ENCODE peak calls at places on chromosomes 6 and 20, in four cellular contexts. V is HepG2, R is GM12878, A is K562. J is an unnamed sample.

GRCh38 chr6:28648035-28648877 is 122.6 kb downstream of the GPX5 start:
- DNase-seq in V (peak), A (peak), R (peak), J (peak)

GRCh38 chr20:24489631-24490260 is 20.3 kb downstream of the SYNDIG1 start:
- DNase-seq in V (no peak), A (no peak), R (no peak), J (no peak)

GRCh38 chr6:4128072-4128471 is 7.3 kb downstream of the ECI2 start:
- DNase-seq in R (no peak), A (peak), V (no peak), J (no peak)

GRCh38 chr6:28771401-28772267 is 152.2 kb downstream of the TRIM27 start:
- DNase-seq in R (no peak), V (no peak), A (peak), J (no peak)

GRCh38 chr6:143059616-143060353 is 904 bp upstream of the AIG1 start:
- DNase-seq in R (no peak), A (no peak), V (peak), J (no peak)

GRCh38 chr6:146339716-146340115 is 203.9 kb upstream of the RAB32 start:
- DNase-seq in V (no peak), R (no peak), A (no peak), J (peak)

GRCh38 chr20:35826361-35826760 is 54.5 kb downstream of the PHF20 start:
- DNase-seq in V (no peak), A (no peak), R (no peak), J (no peak)

GRCh38 chr20:54549523-54550326 is 74.3 kb downstream of the DOK5 start:
- DNase-seq in R (no peak), V (no peak), A (no peak), J (no peak)

GRCh38 chr20:10554285-10554684 is 119.2 kb downstream of the SLX4IP start:
- DNase-seq in V (no peak), A (no peak), R (no peak), J (no peak)

GRCh38 chr6:127907960-127908640 is 7.2 kb upstream of the THEMIS start:
- DNase-seq in V (no peak), R (peak), A (no peak), J (no peak)

GRCh38 chr6:80143312-80143960 is 37.0 kb downstream of the BCKDHB start:
- DNase-seq in R (no peak), V (no peak), A (no peak), J (peak)

GRCh38 chr6:46437671-46438221 is 53.5 kb downstream of the RCAN2 start:
- DNase-seq in V (no peak), A (no peak), R (no peak), J (no peak)

GRCh38 chr6:161442381-161442858 is 168.6 kb upstream of the AGPAT4 start:
- DNase-seq in V (no peak), R (no peak), A (no peak), J (no peak)

GRCh38 chr20:37627060-37627766 is 66.6 kb upstream of the CTNNBL1 start:
- DNase-seq in A (peak), V (peak), R (no peak), J (no peak)

GRCh38 chr6:161255518-161255917 is 18.3 kb downstream of the AGPAT4 start:
- DNase-seq in R (no peak), V (no peak), A (peak), J (no peak)

GRCh38 chr6:148716811-148717210 is 30.0 kb upstream of the UST start:
- DNase-seq in R (no peak), V (no peak), A (no peak), J (no peak)

GRCh38 chr6:1502041-1502440 is 107.7 kb upstream of the FOXC1 start:
- DNase-seq in A (no peak), V (no peak), R (no peak), J (no peak)

GRCh38 chr6:144264270-144265060 is 20.7 kb upstream of the UTRN start:
- DNase-seq in A (no peak), V (peak), R (no peak), J (peak)

GRCh38 chr6:166361080-166361429 is 18.7 kb upstream of the SFT2D1 start:
- DNase-seq in R (no peak), V (peak), A (no peak), J (no peak)

GRCh38 chr20:36742558-36742957 is 3.3 kb downstream of the NDRG3 start:
- DNase-seq in V (no peak), R (no peak), A (no peak), J (no peak)

GRCh38 chr20:22523499-22524392 is 60.6 kb downstream of the FOXA2 start:
- DNase-seq in A (no peak), R (no peak), V (peak), J (no peak)

GRCh38 chr6:161750677-161751076 is 476.8 kb upstream of the AGPAT4 start:
- DNase-seq in V (no peak), A (no peak), R (no peak), J (no peak)

GRCh38 chr6:170198298-170198697 is 92.6 kb downstream of the DLL1 start:
- DNase-seq in R (no peak), A (no peak), V (no peak), J (no peak)

GRCh38 chr6:38162493-38163185 is 343.1 kb downstream of the ZFAND3 start:
- DNase-seq in V (no peak), A (no peak), R (no peak), J (no peak)

GRCh38 chr6:108200631-108201030 is 34.8 kb downstream of the NR2E1 start:
- DNase-seq in V (peak), A (no peak), R (no peak), J (peak)

GRCh38 chr6:7243188-7243942 is 69.6 kb downstream of the SSR1 start:
- DNase-seq in V (peak), R (no peak), A (peak), J (peak)

GRCh38 chr20:63957690-63958441 is 1.6 kb upstream of the UCKL1 start:
- DNase-seq in V (peak), A (peak), R (no peak), J (no peak)

GRCh38 chr6:40723967-40724366 is 136.8 kb upstream of the LRFN2 start:
- DNase-seq in R (no peak), V (no peak), A (no peak), J (no peak)

GRCh38 chr20:38673261-38673660 is 51.0 kb upstream of the SLC32A1 start:
- DNase-seq in A (no peak), V (no peak), R (no peak), J (no peak)

GRCh38 chr6:12483712-12484111 is 193.6 kb downstream of the EDN1 start:
- DNase-seq in R (peak), A (no peak), V (no peak), J (peak)

GRCh38 chr20:2093883-2094282 is 7.7 kb upstream of the STK35 start:
- DNase-seq in A (no peak), R (no peak), V (no peak), J (no peak)

GRCh38 chr6:111804627-111805235 is 68.5 kb downstream of the FYN start:
- DNase-seq in A (peak), R (peak), V (no peak), J (no peak)

GRCh38 chr6:37205189-37205996 is 35.4 kb downstream of the PIM1 start:
- DNase-seq in V (no peak), R (no peak), A (peak), J (no peak)

GRCh38 chr6:121615493-121615892 is 180.0 kb downstream of the GJA1 start:
- DNase-seq in R (no peak), A (no peak), V (no peak), J (peak)

DNA sequence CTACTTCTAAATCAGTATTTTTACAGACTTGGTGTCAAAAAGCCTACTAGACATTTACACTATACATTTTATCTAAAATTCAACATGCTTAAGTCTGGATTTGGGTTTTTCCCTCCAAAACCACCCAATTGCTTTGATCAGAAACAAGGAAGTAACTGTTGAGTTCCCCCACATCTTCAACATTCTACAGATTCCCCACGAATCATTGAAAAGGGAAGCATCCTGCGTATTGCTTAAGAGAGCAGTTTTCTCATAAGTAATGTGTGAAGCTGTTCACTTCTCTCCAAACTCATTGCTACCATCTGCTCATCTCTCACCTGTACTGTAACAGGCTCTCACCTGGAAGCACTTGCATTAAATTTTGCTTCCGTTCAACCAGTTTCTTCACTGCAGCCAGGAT is 36.4 kb upstream of the RNF144B start:
- DNase-seq in V (no peak), A (no peak), R (no peak), J (no peak)
- TF ChIP-seq REST in V (no peak), A (no peak), R (no peak), J (no peak)

GRCh38 chr6:34663371-34663770 is 33.2 kb downstream of the ILRUN start:
- DNase-seq in R (no peak), A (no peak), V (no peak), J (no peak)

GRCh38 chr6:34664270-34664971 is 32.1 kb downstream of the ILRUN start:
- DNase-seq in R (no peak), A (peak), V (peak), J (peak)

GRCh38 chr6:34663887-34664269 is 32.7 kb downstream of the ILRUN start:
- DNase-seq in V (no peak), A (no peak), R (no peak), J (peak)

GRCh38 chr6:34658605-34659218 is 37.9 kb downstream of the ILRUN start:
- DNase-seq in A (no peak), R (no peak), V (no peak), J (no peak)

DNA sequence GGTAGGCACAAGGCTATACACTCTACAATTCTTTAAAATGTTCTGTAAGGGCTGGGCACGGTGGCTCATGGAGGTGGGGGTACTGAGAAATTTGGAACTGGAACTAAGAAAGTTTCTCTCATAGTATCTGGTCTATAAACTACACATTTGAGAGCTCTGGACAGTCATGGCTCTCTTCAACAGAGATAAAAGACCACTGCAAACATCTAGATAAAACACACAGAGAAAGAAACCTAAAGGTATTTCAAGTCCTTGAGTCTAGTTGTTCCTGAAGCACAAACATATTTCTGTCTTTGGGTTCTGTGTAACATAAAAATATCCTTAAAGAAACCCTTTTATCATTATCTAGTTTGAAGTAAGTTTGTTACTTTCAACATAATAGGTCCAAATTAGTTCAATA is 35.2 kb downstream of the ILRUN start:
- DNase-seq in A (peak), V (no peak), R (no peak), J (no peak)
- TF ChIP-seq CHD4 in A (no peak), V (no peak), R (no peak), J (no peak)

GRCh38 chr6:150142657-150143501 is at the start of gene PPP1R14C:
- DNase-seq in V (no peak), R (no peak), A (peak), J (no peak)

GRCh38 chr6:150138638-150139037 is 4.2 kb upstream of the PPP1R14C start:
- DNase-seq in V (no peak), A (no peak), R (no peak), J (no peak)

GRCh38 chr6:150140236-150140969 is 2.4 kb upstream of the PPP1R14C start:
- DNase-seq in R (no peak), V (no peak), A (no peak), J (no peak)

GRCh38 chr6:150142304-150142656 is 564 bp upstream of the PPP1R14C start:
- DNase-seq in V (no peak), R (no peak), A (no peak), J (no peak)

DNA sequence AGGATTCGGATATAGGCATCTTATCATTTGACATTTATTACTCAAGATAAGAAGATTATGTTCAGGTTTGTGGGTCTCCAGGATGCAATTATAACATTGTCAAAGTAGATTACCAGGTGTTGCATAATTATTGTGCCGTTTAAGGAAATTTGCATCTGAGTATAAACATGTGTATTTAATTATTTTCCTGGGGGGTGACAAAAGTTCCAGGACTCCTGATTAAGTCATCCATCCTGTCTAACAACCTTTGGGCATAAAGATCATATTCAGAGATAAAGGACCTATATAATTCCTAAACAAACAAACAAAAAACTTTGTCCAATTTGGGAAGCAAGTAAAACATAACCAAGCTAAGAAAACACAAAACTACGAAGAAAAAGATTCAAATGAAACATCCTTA is 3.3 kb upstream of the PPP1R14C start:
- DNase-seq in A (no peak), V (no peak), R (no peak), J (no peak)
- H3K4me3 ChIP-seq in A (no peak), V (no peak), R (no peak), J (no peak)

DNA sequence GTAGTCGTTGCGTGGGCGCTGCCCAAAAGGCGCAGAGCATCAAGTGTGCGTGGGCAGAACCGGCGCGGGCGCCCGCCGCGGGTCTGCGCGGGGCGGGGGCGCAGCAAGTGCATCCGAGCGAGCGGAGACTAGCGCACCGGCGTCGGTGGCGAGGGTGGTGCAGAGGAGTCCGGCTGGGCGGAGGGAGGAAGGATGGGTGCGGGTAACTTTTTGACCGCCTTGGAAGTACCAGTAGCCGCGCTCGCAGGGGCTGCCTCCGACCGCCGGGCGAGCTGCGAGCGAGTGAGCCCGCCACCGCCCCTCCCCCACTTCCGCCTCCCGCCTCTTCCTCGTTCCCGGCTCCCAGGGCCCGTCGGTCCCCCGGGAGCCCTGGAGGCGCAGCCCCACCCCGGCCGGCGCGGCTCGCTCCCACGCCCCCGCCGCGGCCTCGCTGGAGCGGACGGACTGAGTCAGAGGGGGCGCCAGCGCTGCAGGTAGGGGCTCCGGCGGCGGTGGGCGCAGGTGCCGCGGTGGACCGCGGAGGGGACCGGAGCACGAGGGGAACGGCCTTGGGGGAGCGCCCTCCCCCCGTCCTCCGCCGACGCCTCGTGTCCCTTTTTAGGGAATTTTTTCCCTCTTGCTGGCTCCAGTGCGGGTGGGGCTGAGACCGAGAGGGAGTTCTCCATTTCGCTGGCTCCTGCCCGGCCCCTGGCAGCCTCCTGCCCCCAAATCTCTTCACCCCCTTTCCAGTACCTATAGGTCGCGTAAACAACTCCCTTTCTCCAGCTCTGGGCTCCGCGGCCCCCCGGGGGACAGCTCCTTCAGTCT is 1.6 kb upstream of the DBNDD2 start:
- DNase-seq in V (no peak), A (peak), R (no peak), J (peak)
- TF ChIP-seq REST in V (no peak), A (no peak), R (no peak), J (no peak)

DNA sequence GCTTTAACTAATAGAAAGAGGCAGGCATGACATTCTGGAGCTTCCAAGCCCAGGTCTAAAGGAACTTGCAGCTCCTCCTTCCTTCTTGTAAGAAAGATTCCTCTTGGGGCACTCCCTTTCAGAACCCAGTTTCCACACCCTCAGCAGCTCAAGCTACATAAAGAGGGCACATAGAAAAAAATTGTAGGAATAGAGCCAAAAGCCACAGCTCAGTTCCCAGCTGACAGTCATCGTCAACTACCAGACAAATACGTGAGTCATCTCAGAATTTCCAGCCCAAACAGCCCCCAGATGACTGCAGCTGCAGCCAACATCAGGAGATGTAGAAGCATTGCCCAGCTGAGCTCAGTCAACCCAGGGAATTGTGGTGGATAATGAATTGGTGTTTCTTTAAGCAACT is 349.8 kb upstream of the ARID1B start:
- DNase-seq in R (no peak), V (no peak), A (no peak), J (peak)
- TF ChIP-seq CHD4 in R (no peak), V (no peak), A (no peak), J (no peak)

GRCh38 chr20:34709044-34709835 is 5.1 kb downstream of the TP53INP2 start:
- DNase-seq in V (no peak), R (peak), A (peak), J (peak)

GRCh38 chr20:34710568-34710839 is 6.4 kb downstream of the TP53INP2 start:
- DNase-seq in V (no peak), A (no peak), R (no peak), J (no peak)

GRCh38 chr20:34706912-34707784 is 3.0 kb downstream of the TP53INP2 start:
- DNase-seq in V (peak), A (no peak), R (no peak), J (no peak)

GRCh38 chr20:34709836-34710567 is 5.9 kb downstream of the TP53INP2 start:
- DNase-seq in A (no peak), V (no peak), R (no peak), J (peak)

DNA sequence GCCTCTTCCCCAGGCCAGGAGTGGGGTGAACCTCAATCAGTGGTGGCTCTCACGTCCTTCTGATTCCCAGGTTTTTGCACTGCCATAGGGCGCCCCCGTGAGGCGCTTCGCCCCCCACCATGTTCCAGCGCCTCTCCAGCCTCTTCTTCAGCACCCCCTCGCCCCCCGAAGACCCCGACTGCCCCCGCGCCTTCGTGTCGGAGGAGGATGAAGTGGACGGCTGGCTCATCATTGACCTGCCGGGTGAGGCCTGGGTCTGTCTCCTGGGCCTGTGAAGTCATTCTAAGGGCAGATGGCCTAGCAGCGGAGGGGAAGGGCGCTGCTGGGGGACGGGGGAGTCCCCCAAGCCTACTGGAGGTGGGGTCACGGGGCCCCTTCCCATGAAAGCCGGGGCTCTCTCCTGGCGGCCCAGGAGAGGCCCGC is 4.5 kb downstream of the TP53INP2 start:
- DNase-seq in V (no peak), A (peak), R (no peak), J (peak)
- H3K4me3 ChIP-seq in V (no peak), A (peak), R (peak), J (peak)

J was measured in A549.